ENCODE peak calls at places on chromosomes 5 and 9, in four cellular contexts. Y is sigmoid colon, V is heart left ventricle, I is cardiac muscle cell. X is an unnamed sample. For H3K4me1, the result is how much of the 10 kb centered on the place peaks cover.

GRCh38 chr9:126125577-126125976 is 201.1 kb upstream of the MVB12B start:
- DNase-seq in V (no peak), Y (no peak), I (peak), X (no peak)

GRCh38 chr5:94856257-94856656 is 237.8 kb downstream of the SLF1 start:
- DNase-seq in I (no peak), Y (no peak), V (no peak), X (no peak)

GRCh38 chr5:8500426-8500825 is 631.5 kb downstream of the MTRR start:
- DNase-seq in V (no peak), I (no peak), Y (no peak), X (no peak)

GRCh38 chr5:89255845-89256463 is 373.0 kb upstream of the MEF2C start:
- DNase-seq in V (no peak), I (no peak), Y (no peak), X (no peak)

GRCh38 chr5:27137329-27137728 is 98.9 kb upstream of the CDH9 start:
- DNase-seq in I (no peak), V (no peak), Y (no peak), X (no peak)

GRCh38 chr9:136703231-136703870 is 9.0 kb upstream of the DIPK1B start:
- DNase-seq in Y (no peak), I (no peak), V (no peak), X (no peak)

GRCh38 chr9:15711531-15712295 is 158.9 kb downstream of the CCDC171 start:
- DNase-seq in I (no peak), V (no peak), Y (no peak), X (no peak)

GRCh38 chr5:102196481-102196880 is 99.6 kb downstream of the SLCO4C1 start:
- DNase-seq in V (no peak), Y (peak), I (no peak), X (peak)

GRCh38 chr5:143248822-143249579 is 154.5 kb downstream of the NR3C1 start:
- DNase-seq in Y (no peak), I (no peak), V (no peak), X (no peak)

GRCh38 chr5:75052461-75053285 is at the start of gene GCNT4:
- DNase-seq in I (peak), Y (peak), V (peak), X (peak)

GRCh38 chr9:31958572-31958971 is 425.9 kb upstream of the ACO1 start:
- DNase-seq in I (no peak), Y (no peak), V (no peak), X (no peak)

GRCh38 chr9:131271506-131271931 is 4.8 kb downstream of the FAM78A start:
- DNase-seq in Y (no peak), V (no peak), I (no peak), X (no peak)

GRCh38 chr9:121708768-121709488 is 57.5 kb downstream of the DAB2IP start:
- DNase-seq in V (peak), Y (peak), I (no peak), X (no peak)

GRCh38 chr5:164204338-164204946 is 699.0 kb downstream of the MAT2B start:
- DNase-seq in I (no peak), V (no peak), Y (no peak), X (no peak)

GRCh38 chr9:2053883-2054845 is 39.0 kb downstream of the SMARCA2 start:
- DNase-seq in V (no peak), Y (peak), I (no peak), X (no peak)

GRCh38 chr5:173457482-173457881 is 129.3 kb upstream of the STC2 start:
- DNase-seq in Y (no peak), V (peak), I (no peak), X (no peak)

GRCh38 chr9:89138463-89139390 is 39.9 kb downstream of the SHC3 start:
- DNase-seq in I (no peak), V (no peak), Y (no peak), X (no peak)

GRCh38 chr5:64229163-64229774 is 63.6 kb downstream of the RNF180 start:
- DNase-seq in Y (no peak), I (peak), V (no peak), X (no peak)

GRCh38 chr9:138102246-138103051 is 224.9 kb downstream of the CACNA1B start:
- DNase-seq in V (no peak), Y (peak), I (no peak), X (peak)

GRCh38 chr9:78278177-78278777 is 18.6 kb upstream of the PSAT1 start:
- DNase-seq in I (no peak), Y (no peak), V (no peak), X (no peak)

GRCh38 chr9:74431467-74431866 is 65.7 kb upstream of the RORB start:
- DNase-seq in V (no peak), Y (no peak), I (no peak), X (no peak)

GRCh38 chr5:168408561-168409321 is 77.5 kb upstream of the RARS1 start:
- DNase-seq in V (peak), Y (no peak), I (no peak), X (no peak)

GRCh38 chr5:167853421-167853820 is 438.0 kb upstream of the WWC1 start:
- DNase-seq in I (no peak), Y (no peak), V (no peak), X (no peak)

GRCh38 chr5:137666109-137666850 is 69.6 kb downstream of the KLHL3 start:
- DNase-seq in V (peak), I (no peak), Y (no peak), X (no peak)

GRCh38 chr9:90860826-90861225 is 59.2 kb downstream of the SYK start:
- DNase-seq in I (no peak), V (no peak), Y (no peak), X (no peak)

GRCh38 chr5:89037090-89037489 is 154.1 kb upstream of the MEF2C start:
- DNase-seq in I (no peak), Y (no peak), V (no peak), X (no peak)

GRCh38 chr9:37297592-37297991 is 124.9 kb upstream of the GRHPR start:
- DNase-seq in V (no peak), Y (no peak), I (no peak), X (no peak)

GRCh38 chr5:115098041-115098702 is 71.5 kb downstream of the TRIM36 start:
- DNase-seq in V (no peak), I (peak), Y (no peak), X (no peak)

GRCh38 chr9:37507586-37508134 is 21.9 kb downstream of the POLR1E start:
- DNase-seq in I (no peak), Y (no peak), V (no peak), X (peak)

GRCh38 chr5:30102185-30102584 is 1091.3 kb upstream of the CDH6 start:
- DNase-seq in I (no peak), V (no peak), Y (no peak), X (no peak)

GRCh38 chr5:141121985-141122384 is 367 bp downstream of the PCDHB4 start:
- DNase-seq in I (no peak), V (no peak), Y (no peak), X (peak)

GRCh38 chr9:121939643-121940042 is 153.5 kb downstream of the TTLL11 start:
- DNase-seq in Y (no peak), V (no peak), I (no peak), X (no peak)

GRCh38 chr9:38311382-38312270 is 80.9 kb upstream of the ALDH1B1 start:
- DNase-seq in I (peak), V (no peak), Y (no peak), X (no peak)

GRCh38 chr5:171770153-171770552 is 15.5 kb upstream of the SMIM23 start:
- DNase-seq in I (peak), Y (no peak), V (no peak), X (no peak)

GRCh38 chr5:72281764-72282499 is 38.1 kb downstream of the MRPS27 start:
- DNase-seq in I (no peak), Y (no peak), V (no peak), X (no peak)

GRCh38 chr5:173907686-173908371 is 19.7 kb downstream of the CPEB4 start:
- DNase-seq in Y (no peak), V (no peak), I (no peak), X (no peak)

GRCh38 chr5:87826507-87826906 is 413.8 kb upstream of the CCNH start:
- DNase-seq in I (no peak), Y (no peak), V (no peak), X (no peak)

GRCh38 chr5:50320131-50320749 is 120.8 kb downstream of the EMB start:
- DNase-seq in I (no peak), V (no peak), Y (no peak), X (no peak)

DNA sequence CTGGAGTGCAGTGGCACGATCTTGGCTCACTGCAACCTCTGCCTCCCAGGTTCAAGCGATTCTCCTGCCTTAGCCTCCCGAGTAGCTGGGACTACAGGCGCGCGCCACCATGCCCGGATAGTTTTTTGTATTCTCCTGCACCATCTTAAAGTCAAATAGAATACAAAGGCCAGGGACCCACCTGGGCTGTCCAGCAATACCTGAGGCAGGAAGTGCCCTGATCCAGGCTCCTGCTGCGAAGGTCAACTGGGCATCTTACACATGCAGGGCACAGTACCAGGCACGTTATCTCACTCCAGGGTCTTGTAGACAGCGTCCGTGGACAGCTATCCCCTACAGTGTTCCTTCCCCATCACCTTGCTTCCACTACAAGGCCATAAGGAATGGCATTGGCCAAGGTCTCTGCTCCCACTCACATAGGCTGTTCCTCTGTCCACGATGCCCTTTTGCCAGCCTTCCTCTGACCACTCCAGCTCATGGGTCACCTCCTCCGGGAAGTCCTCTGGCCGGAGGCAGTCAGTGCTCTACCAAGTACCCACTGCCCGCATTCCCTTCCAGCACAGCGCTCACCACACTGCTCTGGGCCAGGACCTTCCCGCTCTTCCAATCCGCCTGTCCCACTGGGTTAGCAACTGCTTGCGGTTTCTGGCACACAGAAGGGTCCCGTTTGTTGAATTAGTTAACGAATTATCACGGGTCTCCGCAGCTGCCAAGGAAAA is 978 bp downstream of the P4HA2 start:
- DNase-seq in I (no peak), V (peak), Y (peak), X (peak)
- H3K4me1 ChIP-seq in I (under half), V (half or more), Y (half or more), X (under half)

GRCh38 chr5:139061274-139061673 is 136.9 kb downstream of the SIL1 start:
- DNase-seq in Y (peak), I (no peak), V (peak), X (peak)
- H3K4me3 ChIP-seq in Y (no peak), I (no peak), V (no peak), X (no peak)

GRCh38 chr5:34487202-34487879 is 168.8 kb upstream of the RAI14 start:
- DNase-seq in Y (no peak), I (no peak), V (no peak), X (no peak)

GRCh38 chr5:34487956-34488355 is 168.2 kb upstream of the RAI14 start:
- DNase-seq in V (no peak), I (no peak), Y (no peak), X (no peak)

GRCh38 chr5:34484591-34485228 is 171.4 kb upstream of the RAI14 start:
- DNase-seq in Y (no peak), V (no peak), I (no peak), X (no peak)

GRCh38 chr5:34486808-34487201 is 169.3 kb upstream of the RAI14 start:
- DNase-seq in I (no peak), V (no peak), Y (no peak), X (no peak)

DNA sequence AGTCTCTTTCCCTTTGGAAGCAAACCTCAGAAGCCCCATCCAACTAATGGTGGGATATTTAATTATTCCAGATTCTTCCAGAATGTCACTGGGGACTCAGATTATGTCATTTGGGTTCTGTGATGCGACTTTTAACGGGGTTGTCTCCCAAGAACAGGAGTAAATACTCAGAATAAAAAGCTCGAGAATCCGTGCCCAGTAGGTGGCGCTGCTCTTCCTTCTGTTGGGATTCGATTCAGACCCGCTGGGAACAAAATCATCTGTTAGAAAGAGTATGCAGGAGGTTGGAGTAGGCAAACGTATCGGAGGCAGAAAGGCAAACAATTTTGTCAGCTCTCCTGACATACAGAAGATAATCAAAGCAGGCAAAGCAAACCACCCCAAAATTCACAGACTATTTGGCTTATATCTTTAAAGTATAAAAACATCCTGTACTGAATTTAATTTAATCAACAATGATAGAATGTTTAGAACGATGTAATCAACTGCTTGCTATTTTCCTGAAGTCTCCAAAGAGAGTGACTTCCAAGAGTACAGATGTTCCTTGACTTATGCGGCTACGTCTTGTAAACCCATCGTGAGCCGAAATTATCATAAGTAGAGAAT is 169.9 kb upstream of the RAI14 start:
- DNase-seq in V (peak), I (peak), Y (peak), X (peak)
- H3K4me1 ChIP-seq in V (under half), I (under half), Y (under half), X (under half)

DNA sequence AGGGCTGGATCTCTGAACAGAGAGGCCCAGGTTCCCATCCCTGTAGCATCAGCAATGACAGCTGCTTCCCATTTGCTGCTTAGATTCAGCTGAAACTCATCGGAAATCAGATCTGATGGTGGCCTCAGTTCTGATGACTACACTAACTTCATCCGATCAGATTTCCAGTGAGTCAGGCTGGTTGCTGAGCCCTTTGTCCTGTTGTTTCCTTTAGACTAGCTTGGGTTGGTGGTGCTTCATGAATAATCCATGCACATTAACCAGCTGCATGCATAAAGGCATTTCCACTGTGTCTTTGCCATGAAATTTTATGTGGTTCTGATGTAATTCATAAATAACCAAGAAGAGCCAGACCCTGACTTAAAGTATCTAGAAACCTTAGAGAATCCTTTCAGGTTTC is 195.2 kb upstream of the TUT7 start:
- DNase-seq in V (no peak), Y (no peak), I (no peak), X (no peak)
- H3K4me3 ChIP-seq in V (no peak), Y (no peak), I (no peak), X (no peak)